ENCODE peak calls at places on chromosomes 4 and X, in six cellular contexts. E, J, P, Q, N and Z are unnamed samples.

GRCh38 chrX:125778256-125778655 is 387.8 kb downstream of the DCAF12L2 start:
- DNase-seq in N (no peak), P (no peak), J (no peak), E (no peak), Q (peak), Z (no peak)

GRCh38 chr4:179605196-179605595 is 2163.0 kb upstream of the AGA start:
- DNase-seq in E (no peak), N (no peak), J (no peak), P (no peak), Q (peak), Z (no peak)

GRCh38 chr4:4284827-4285618 is 4.9 kb downstream of the LYAR start:
- DNase-seq in E (no peak), J (no peak), P (no peak), Q (peak), N (no peak), Z (no peak)

GRCh38 chr4:174999407-174999806 is 81.2 kb downstream of the ADAM29 start:
- DNase-seq in J (no peak), E (no peak), Q (peak), P (no peak), N (no peak), Z (no peak)

GRCh38 chrX:46279925-46280313 is 265.3 kb downstream of the ZNF674 start:
- DNase-seq in J (no peak), N (no peak), E (no peak), Q (no peak), P (no peak), Z (no peak)

GRCh38 chrX:119622356-119623232 is 16.4 kb upstream of the NKRF start:
- DNase-seq in J (peak), P (no peak), Q (peak), E (no peak), N (no peak), Z (no peak)

GRCh38 chr4:157992038-157992706 is 180.7 kb downstream of the GASK1B start:
- DNase-seq in J (peak), Q (peak), E (no peak), P (no peak), N (peak), Z (no peak)

GRCh38 chr4:1360423-1361283 is 13.6 kb downstream of the UVSSA start:
- DNase-seq in E (no peak), Q (no peak), N (no peak), P (no peak), J (no peak), Z (no peak)

GRCh38 chr4:98657531-98658286 is 702 bp downstream of the TSPAN5 start:
- DNase-seq in E (no peak), N (peak), Q (peak), P (peak), J (peak), Z (no peak)

GRCh38 chr4:127505203-127505602 is 127.6 kb upstream of the INTU start:
- DNase-seq in E (no peak), N (peak), Q (peak), P (no peak), J (no peak), Z (no peak)

GRCh38 chrX:139639253-139639652 is 68.7 kb downstream of the MCF2 start:
- DNase-seq in P (no peak), N (no peak), E (no peak), Q (no peak), J (no peak), Z (no peak)

GRCh38 chrX:23819385-23820234 is 36.6 kb downstream of the SAT1 start:
- DNase-seq in N (no peak), P (no peak), Q (no peak), J (no peak), E (no peak), Z (no peak)

GRCh38 chrX:40845331-40845911 is 110.1 kb upstream of the MED14 start:
- DNase-seq in J (peak), N (no peak), Q (peak), P (no peak), E (no peak), Z (no peak)

GRCh38 chr4:55553442-55553841 is 6.7 kb upstream of the CLOCK start:
- DNase-seq in Q (no peak), N (no peak), P (no peak), J (peak), E (no peak), Z (no peak)

GRCh38 chrX:20320461-20321159 is 53.9 kb upstream of the RPS6KA3 start:
- DNase-seq in Q (no peak), J (no peak), N (no peak), E (no peak), P (peak), Z (no peak)

GRCh38 chr4:153170407-153170806 is 33.8 kb upstream of the TRIM2 start:
- DNase-seq in Q (no peak), N (no peak), J (no peak), P (no peak), E (no peak), Z (no peak)

GRCh38 chr4:120052840-120053239 is 13.8 kb downstream of the MAD2L1 start:
- DNase-seq in J (peak), E (no peak), Q (peak), P (no peak), N (no peak), Z (no peak)

DNA sequence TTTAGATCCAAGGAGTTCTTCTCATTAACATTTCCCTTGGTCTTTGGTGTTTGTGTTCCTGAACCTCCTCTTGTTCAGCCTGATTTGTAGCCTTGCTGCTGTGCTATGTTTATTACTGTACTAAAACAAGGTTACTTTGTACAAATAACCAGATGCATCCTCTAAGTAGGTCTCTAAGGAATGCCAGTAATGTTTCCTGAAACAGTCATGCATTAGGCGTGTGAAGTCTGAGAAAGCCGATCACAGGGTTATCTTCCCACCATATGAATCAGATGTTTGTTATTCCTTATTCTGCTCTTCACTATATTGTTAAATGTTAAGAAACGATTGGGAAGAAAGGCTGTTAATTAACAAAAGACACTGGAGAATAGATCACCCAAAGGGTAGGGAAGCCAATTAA is 66.9 kb downstream of the GALNTL6 start:
- DNase-seq in E (no peak), P (no peak), Q (peak), N (no peak), J (no peak), Z (no peak)
- TF ChIP-seq CTCF in E (no peak), P (no peak), Q (no peak), N (no peak), J (no peak), Z (no peak)

GRCh38 chrX:102887687-102888086 is 49.4 kb upstream of the RAB40AL start:
- DNase-seq in N (no peak), P (no peak), Q (no peak), J (no peak), E (no peak), Z (no peak)

GRCh38 chrX:102892103-102892502 is 45.0 kb upstream of the RAB40AL start:
- DNase-seq in N (no peak), Q (peak), E (no peak), P (no peak), J (no peak), Z (no peak)
- TF ChIP-seq CTCF in N (no peak), Q (no peak), E (no peak), P (no peak), J (no peak), Z (no peak)

DNA sequence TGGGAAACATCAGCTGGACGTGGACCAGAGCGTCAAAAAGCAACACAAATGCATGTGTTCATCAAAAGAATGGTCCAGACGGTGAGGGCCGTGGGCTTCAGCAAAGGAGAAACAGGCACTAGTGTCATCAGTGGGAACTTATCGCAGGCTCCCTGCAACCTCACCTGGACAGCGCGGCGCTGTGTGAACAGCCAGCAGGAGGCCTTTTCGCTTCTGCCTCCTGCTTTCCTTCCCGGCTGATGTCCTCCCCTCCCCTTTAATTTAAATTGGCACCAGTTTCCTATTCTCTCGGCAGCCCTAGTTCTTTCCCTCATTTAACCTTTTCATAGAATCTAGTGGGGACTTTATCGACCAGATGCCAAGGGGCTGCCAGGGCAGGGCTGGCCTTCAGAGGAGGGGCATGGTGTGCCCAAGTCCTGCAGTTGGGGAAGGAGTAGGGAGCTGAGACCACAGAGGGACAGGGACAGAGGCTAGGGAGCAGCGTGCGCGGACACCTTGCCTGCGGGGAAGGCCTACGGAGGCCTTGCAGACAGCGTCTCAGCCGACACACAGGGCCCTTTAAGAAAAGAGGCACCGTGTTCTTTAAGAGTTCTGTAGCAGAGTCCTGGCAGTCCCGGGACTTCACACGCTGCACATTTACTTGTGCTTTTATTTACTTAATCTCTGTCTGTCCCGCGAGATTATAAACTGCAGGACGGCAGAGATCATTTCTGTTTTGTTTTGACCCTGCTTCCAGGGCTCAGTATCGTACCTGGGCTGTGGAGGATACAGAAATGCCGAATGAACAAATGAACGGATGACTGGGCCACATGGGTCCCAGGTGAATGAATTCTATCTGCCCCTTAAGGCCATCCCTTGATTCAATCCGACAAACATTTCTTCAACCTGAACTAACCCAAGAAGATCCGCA is 8.4 kb upstream of the SORBS2 start:
- DNase-seq in E (no peak), N (no peak), J (no peak), P (no peak), Q (no peak), Z (no peak)
- TF ChIP-seq CTCF in E (no peak), N (no peak), J (no peak), P (no peak), Q (no peak), Z (no peak)

GRCh38 chr4:8192748-8193738 is 6.0 kb upstream of the SH3TC1 start:
- DNase-seq in N (peak), J (no peak), P (peak), E (peak), Q (peak), Z (no peak)
- TF ChIP-seq CTCF in N (peak), J (no peak), P (peak), E (no peak), Q (peak), Z (peak)

GRCh38 chrX:54029543-54030143 is 14.6 kb downstream of the PHF8 start:
- DNase-seq in N (no peak), J (no peak), Q (peak), P (no peak), E (no peak), Z (no peak)
- TF ChIP-seq CTCF in N (no peak), J (no peak), Q (no peak), P (no peak), E (no peak), Z (no peak)

GRCh38 chrX:108087792-108088191 is 3.5 kb downstream of the PSMD10 start:
- DNase-seq in J (no peak), N (no peak), E (no peak), P (no peak), Q (no peak), Z (no peak)

GRCh38 chrX:108088511-108088910 is 2.8 kb downstream of the PSMD10 start:
- DNase-seq in J (no peak), Q (no peak), E (no peak), N (no peak), P (no peak), Z (no peak)

GRCh38 chrX:108090474-108091265 is 672 bp downstream of the PSMD10 start:
- DNase-seq in P (no peak), Q (peak), N (no peak), J (no peak), E (no peak), Z (no peak)

GRCh38 chrX:108091878-108092291 is 307 bp downstream of the ATG4A start:
- DNase-seq in J (no peak), P (no peak), N (no peak), Q (no peak), E (no peak), Z (no peak)

DNA sequence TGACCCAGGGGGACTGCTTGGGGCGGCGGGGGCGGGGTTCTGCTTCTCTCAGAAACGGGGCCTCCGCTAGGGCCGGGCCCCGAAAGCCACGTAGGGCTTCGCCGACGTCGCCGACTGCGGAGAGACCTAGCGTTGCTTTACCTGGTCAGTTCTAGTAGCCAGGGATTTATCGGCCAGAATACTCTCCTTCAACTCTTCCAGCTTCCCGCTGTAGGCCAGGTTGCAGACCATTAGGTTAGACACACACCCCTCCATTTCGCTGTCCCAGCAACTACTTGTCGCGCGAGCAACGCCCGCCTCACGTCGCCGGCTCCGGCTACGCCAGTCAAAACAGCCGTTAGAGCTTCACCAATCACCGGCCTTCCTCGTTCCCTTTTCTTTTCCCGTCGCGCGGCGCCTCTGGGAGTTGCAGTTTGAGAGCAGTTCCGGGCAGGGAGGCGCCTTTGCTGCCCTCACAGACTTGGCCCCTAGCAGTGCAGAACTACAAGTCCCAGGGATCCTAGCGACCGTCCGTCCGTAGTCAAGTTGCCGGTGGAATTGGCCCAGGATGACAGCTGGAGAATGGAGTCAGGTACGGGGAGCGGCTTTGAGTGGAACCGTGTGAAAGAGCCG is at the start of the genes ATG4A and PSMD10:
- DNase-seq in Q (peak), N (peak), J (peak), E (peak), P (peak), Z (peak)
- TF ChIP-seq CTCF in Q (no peak), N (no peak), J (no peak), E (no peak), P (no peak), Z (peak)

DNA sequence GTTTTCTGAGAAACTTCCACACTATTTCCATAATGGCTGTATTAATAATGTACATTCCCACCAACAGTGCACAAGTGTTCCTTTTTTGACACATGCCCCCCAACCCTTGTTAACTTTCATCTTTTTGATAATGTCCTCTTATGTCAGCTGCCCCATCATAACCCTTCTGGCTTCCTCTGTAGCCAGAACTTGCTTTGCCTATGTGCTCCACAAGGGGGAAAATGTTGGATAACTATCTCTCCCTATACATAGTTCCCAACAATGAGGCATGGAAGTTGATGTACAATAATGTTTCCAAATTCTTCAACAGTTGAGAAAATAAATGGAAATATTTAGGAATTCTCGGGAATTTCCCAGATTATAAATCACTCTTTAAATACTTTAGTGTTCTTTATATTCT is 142.9 kb downstream of the ASB9 start:
- DNase-seq in J (no peak), N (no peak), Q (peak), E (no peak), P (no peak), Z (no peak)
- TF ChIP-seq CTCF in J (no peak), N (no peak), Q (no peak), E (no peak), P (no peak), Z (no peak)

DNA sequence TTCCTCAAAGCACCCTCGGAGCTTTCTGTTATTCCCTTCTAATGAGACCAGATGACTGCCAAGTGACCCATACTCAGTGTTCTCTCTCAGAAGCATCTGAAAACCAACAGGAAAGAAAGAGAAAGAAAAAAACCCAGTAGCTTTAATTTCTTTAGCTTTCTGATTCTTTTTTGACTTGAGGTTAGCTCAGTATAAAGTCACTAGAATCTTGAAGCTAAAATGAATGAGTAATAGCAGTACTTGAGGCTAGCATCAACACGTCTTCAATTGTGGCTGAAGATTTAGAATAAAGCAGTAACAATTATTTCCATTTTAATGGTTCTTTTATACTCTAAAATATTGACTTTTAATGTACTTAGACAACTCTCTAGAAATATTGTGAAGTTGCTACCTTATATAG is 124.4 kb downstream of the ANK2 start:
- DNase-seq in P (peak), E (no peak), J (no peak), Q (no peak), N (no peak), Z (no peak)
- TF ChIP-seq CTCF in P (no peak), E (no peak), J (no peak), Q (no peak), N (no peak), Z (no peak)

GRCh38 chrX:98452456-98452855 is 1568.7 kb downstream of the RPA4 start:
- DNase-seq in E (no peak), Q (no peak), N (no peak), P (no peak), J (no peak), Z (no peak)
- TF ChIP-seq CTCF in E (no peak), Q (no peak), N (no peak), P (no peak), J (no peak), Z (no peak)